ENCODE peak calls at places on chromosomes 5 and 9, in eight cellular contexts. One of them, this sample, is unnamed.
A peak's percentile ranks its signal among the peaks of the same experiment; 100 is the strongest.

GRCh38 chr9:86351897-86352296 is 2.3 kb downstream of the TUT7 start:
- DNase-seq in naive thymus-derived CD4-positive, alpha-beta T cell: no peak
- DNase-seq in SJCRH30: no peak
- DNase-seq in tibial artery: no peak
- DNase-seq in A673: no peak
- DNase-seq in colonic mucosa: no peak
- DNase-seq in stomach: no peak
- DNase-seq in CD8-positive, alpha-beta T cell: no peak
- DNase-seq in this sample: no peak

GRCh38 chr9:5622019-5622418 is 6.9 kb upstream of the RIC1 start:
- DNase-seq in naive thymus-derived CD4-positive, alpha-beta T cell: no peak
- DNase-seq in SJCRH30: no peak
- DNase-seq in tibial artery: no peak
- DNase-seq in A673: no peak
- DNase-seq in colonic mucosa: no peak
- DNase-seq in stomach: no peak
- DNase-seq in CD8-positive, alpha-beta T cell: no peak
- DNase-seq in this sample: peak; percentile 23

GRCh38 chr9:97858826-97859225 is 5.8 kb downstream of the FOXE1 start:
- DNase-seq in naive thymus-derived CD4-positive, alpha-beta T cell: no peak
- DNase-seq in SJCRH30: no peak
- DNase-seq in tibial artery: no peak
- DNase-seq in A673: no peak
- DNase-seq in colonic mucosa: no peak
- DNase-seq in stomach: no peak
- DNase-seq in CD8-positive, alpha-beta T cell: no peak
- DNase-seq in this sample: no peak

GRCh38 chr5:29805804-29806203 is 1387.7 kb upstream of the CDH6 start:
- DNase-seq in naive thymus-derived CD4-positive, alpha-beta T cell: no peak
- DNase-seq in SJCRH30: no peak
- DNase-seq in tibial artery: no peak
- DNase-seq in A673: no peak
- DNase-seq in colonic mucosa: no peak
- DNase-seq in stomach: no peak
- DNase-seq in CD8-positive, alpha-beta T cell: no peak
- DNase-seq in this sample: no peak

GRCh38 chr9:77896269-77897245 is 135.1 kb downstream of the GNAQ start:
- DNase-seq in naive thymus-derived CD4-positive, alpha-beta T cell: no peak
- DNase-seq in SJCRH30: no peak
- DNase-seq in tibial artery: no peak
- DNase-seq in A673: peak; percentile 51
- DNase-seq in colonic mucosa: no peak
- DNase-seq in stomach: no peak
- DNase-seq in CD8-positive, alpha-beta T cell: no peak
- DNase-seq in this sample: no peak

GRCh38 chr5:83530186-83530585 is 58.6 kb downstream of the VCAN start:
- DNase-seq in naive thymus-derived CD4-positive, alpha-beta T cell: no peak
- DNase-seq in SJCRH30: no peak
- DNase-seq in tibial artery: no peak
- DNase-seq in A673: no peak
- DNase-seq in colonic mucosa: no peak
- DNase-seq in stomach: no peak
- DNase-seq in CD8-positive, alpha-beta T cell: no peak
- DNase-seq in this sample: no peak

GRCh38 chr9:571066-571465 is 270.4 kb upstream of the DMRT1 start:
- DNase-seq in naive thymus-derived CD4-positive, alpha-beta T cell: no peak
- DNase-seq in SJCRH30: no peak
- DNase-seq in tibial artery: no peak
- DNase-seq in A673: no peak
- DNase-seq in colonic mucosa: no peak
- DNase-seq in stomach: no peak
- DNase-seq in CD8-positive, alpha-beta T cell: no peak
- DNase-seq in this sample: no peak

GRCh38 chr5:54795284-54795683 is 190.1 kb downstream of the ESM1 start:
- DNase-seq in naive thymus-derived CD4-positive, alpha-beta T cell: no peak
- DNase-seq in SJCRH30: no peak
- DNase-seq in tibial artery: no peak
- DNase-seq in A673: no peak
- DNase-seq in colonic mucosa: no peak
- DNase-seq in stomach: no peak
- DNase-seq in CD8-positive, alpha-beta T cell: no peak
- DNase-seq in this sample: no peak

GRCh38 chr9:4815381-4815956 is 22.7 kb downstream of the RCL1 start:
- DNase-seq in naive thymus-derived CD4-positive, alpha-beta T cell: no peak
- DNase-seq in SJCRH30: no peak
- DNase-seq in tibial artery: no peak
- DNase-seq in A673: no peak
- DNase-seq in colonic mucosa: no peak
- DNase-seq in stomach: no peak
- DNase-seq in CD8-positive, alpha-beta T cell: no peak
- DNase-seq in this sample: no peak

GRCh38 chr5:159552751-159553150 is 222.5 kb upstream of the IL12B start:
- DNase-seq in naive thymus-derived CD4-positive, alpha-beta T cell: no peak
- DNase-seq in SJCRH30: no peak
- DNase-seq in tibial artery: no peak
- DNase-seq in A673: no peak
- DNase-seq in colonic mucosa: no peak
- DNase-seq in stomach: no peak
- DNase-seq in CD8-positive, alpha-beta T cell: no peak
- DNase-seq in this sample: peak; percentile 76

GRCh38 chr9:602716-603115 is 238.8 kb upstream of the DMRT1 start:
- DNase-seq in naive thymus-derived CD4-positive, alpha-beta T cell: no peak
- DNase-seq in SJCRH30: no peak
- DNase-seq in tibial artery: no peak
- DNase-seq in A673: no peak
- DNase-seq in colonic mucosa: no peak
- DNase-seq in stomach: no peak
- DNase-seq in CD8-positive, alpha-beta T cell: no peak
- DNase-seq in this sample: no peak

GRCh38 chr5:177355162-177355867 is 2.4 kb upstream of the RGS14 start:
- DNase-seq in naive thymus-derived CD4-positive, alpha-beta T cell: no peak
- DNase-seq in SJCRH30: no peak
- DNase-seq in tibial artery: no peak
- DNase-seq in A673: no peak
- DNase-seq in colonic mucosa: no peak
- DNase-seq in stomach: no peak
- DNase-seq in CD8-positive, alpha-beta T cell: no peak
- DNase-seq in this sample: no peak

GRCh38 chr5:139745121-139745799 is 50.3 kb upstream of the PSD2 start:
- DNase-seq in naive thymus-derived CD4-positive, alpha-beta T cell: no peak
- DNase-seq in SJCRH30: peak; percentile 86
- DNase-seq in tibial artery: peak; percentile 98
- DNase-seq in A673: peak; percentile 95
- DNase-seq in colonic mucosa: peak; percentile 45
- DNase-seq in stomach: no peak
- DNase-seq in CD8-positive, alpha-beta T cell: no peak
- DNase-seq in this sample: peak; percentile 99

GRCh38 chr5:155189476-155189875 is 175.9 kb downstream of the KIF4B start:
- DNase-seq in naive thymus-derived CD4-positive, alpha-beta T cell: no peak
- DNase-seq in SJCRH30: no peak
- DNase-seq in tibial artery: no peak
- DNase-seq in A673: peak; percentile 40
- DNase-seq in colonic mucosa: no peak
- DNase-seq in stomach: no peak
- DNase-seq in CD8-positive, alpha-beta T cell: no peak
- DNase-seq in this sample: no peak

GRCh38 chr9:23825143-23825531 is 903 bp downstream of the ELAVL2 start:
- DNase-seq in naive thymus-derived CD4-positive, alpha-beta T cell: no peak
- DNase-seq in SJCRH30: peak; percentile 57
- DNase-seq in tibial artery: no peak
- DNase-seq in A673: no peak
- DNase-seq in colonic mucosa: no peak
- DNase-seq in stomach: no peak
- DNase-seq in CD8-positive, alpha-beta T cell: no peak
- DNase-seq in this sample: no peak

GRCh38 chr5:7850533-7851239 is at the start of gene CFAP90:
- DNase-seq in naive thymus-derived CD4-positive, alpha-beta T cell: no peak
- DNase-seq in SJCRH30: no peak
- DNase-seq in tibial artery: no peak
- DNase-seq in A673: peak; percentile 25
- DNase-seq in colonic mucosa: peak; percentile 29
- DNase-seq in stomach: peak; percentile 62
- DNase-seq in CD8-positive, alpha-beta T cell: no peak
- DNase-seq in this sample: peak; percentile 62

GRCh38 chr5:168317521-168318147 is 26.2 kb downstream of the WWC1 start:
- DNase-seq in naive thymus-derived CD4-positive, alpha-beta T cell: no peak
- DNase-seq in SJCRH30: peak; percentile 65
- DNase-seq in tibial artery: no peak
- DNase-seq in A673: peak; percentile 39
- DNase-seq in colonic mucosa: no peak
- DNase-seq in stomach: peak; percentile 44
- DNase-seq in CD8-positive, alpha-beta T cell: no peak
- DNase-seq in this sample: peak; percentile 71

GRCh38 chr5:95448836-95449235 is 57.7 kb downstream of the FAM81B start:
- DNase-seq in naive thymus-derived CD4-positive, alpha-beta T cell: no peak
- DNase-seq in SJCRH30: no peak
- DNase-seq in tibial artery: no peak
- DNase-seq in A673: no peak
- DNase-seq in colonic mucosa: no peak
- DNase-seq in stomach: no peak
- DNase-seq in CD8-positive, alpha-beta T cell: no peak
- DNase-seq in this sample: no peak

GRCh38 chr9:35859310-35859994 is 10.7 kb downstream of the OR13J1 start:
- DNase-seq in naive thymus-derived CD4-positive, alpha-beta T cell: no peak
- DNase-seq in SJCRH30: no peak
- DNase-seq in tibial artery: no peak
- DNase-seq in A673: peak; percentile 22
- DNase-seq in colonic mucosa: no peak
- DNase-seq in stomach: peak; percentile 27
- DNase-seq in CD8-positive, alpha-beta T cell: no peak
- DNase-seq in this sample: peak; percentile 51

GRCh38 chr5:82068723-82069122 is 96.9 kb downstream of the ATG10 start:
- DNase-seq in naive thymus-derived CD4-positive, alpha-beta T cell: no peak
- DNase-seq in SJCRH30: no peak
- DNase-seq in tibial artery: no peak
- DNase-seq in A673: no peak
- DNase-seq in colonic mucosa: no peak
- DNase-seq in stomach: no peak
- DNase-seq in CD8-positive, alpha-beta T cell: no peak
- DNase-seq in this sample: no peak
- H3K4me3 ChIP-seq in naive thymus-derived CD4-positive, alpha-beta T cell: no peak overlapping the region
- H3K4me3 ChIP-seq in SJCRH30: no peak overlapping the region
- H3K4me3 ChIP-seq in tibial artery: no peak overlapping the region
- H3K4me3 ChIP-seq in A673: no peak overlapping the region
- H3K4me3 ChIP-seq in colonic mucosa: no peak overlapping the region
- H3K4me3 ChIP-seq in stomach: no peak overlapping the region
- H3K4me3 ChIP-seq in CD8-positive, alpha-beta T cell: no peak overlapping the region
- H3K4me3 ChIP-seq in this sample: no peak overlapping the region

GRCh38 chr5:180253036-180253824 is 38.7 kb downstream of the MAPK9 start:
- DNase-seq in naive thymus-derived CD4-positive, alpha-beta T cell: no peak
- DNase-seq in SJCRH30: no peak
- DNase-seq in tibial artery: no peak
- DNase-seq in A673: no peak
- DNase-seq in colonic mucosa: no peak
- DNase-seq in stomach: no peak
- DNase-seq in CD8-positive, alpha-beta T cell: no peak
- DNase-seq in this sample: no peak
- H3K9me3 ChIP-seq in naive thymus-derived CD4-positive, alpha-beta T cell: peaks cover 38% of the 10 kb centered on the region
- H3K9me3 ChIP-seq in SJCRH30: peaks cover 34% of the 10 kb centered on the region
- H3K9me3 ChIP-seq in tibial artery: peaks cover 13% of the 10 kb centered on the region
- H3K9me3 ChIP-seq in A673: peaks cover 42% of the 10 kb centered on the region
- H3K9me3 ChIP-seq in colonic mucosa: peaks cover 21% of the 10 kb centered on the region
- H3K9me3 ChIP-seq in stomach: peaks cover 75% of the 10 kb centered on the region
- H3K9me3 ChIP-seq in CD8-positive, alpha-beta T cell: peaks cover 62% of the 10 kb centered on the region
- H3K9me3 ChIP-seq in this sample: peaks cover 60% of the 10 kb centered on the region

DNA sequence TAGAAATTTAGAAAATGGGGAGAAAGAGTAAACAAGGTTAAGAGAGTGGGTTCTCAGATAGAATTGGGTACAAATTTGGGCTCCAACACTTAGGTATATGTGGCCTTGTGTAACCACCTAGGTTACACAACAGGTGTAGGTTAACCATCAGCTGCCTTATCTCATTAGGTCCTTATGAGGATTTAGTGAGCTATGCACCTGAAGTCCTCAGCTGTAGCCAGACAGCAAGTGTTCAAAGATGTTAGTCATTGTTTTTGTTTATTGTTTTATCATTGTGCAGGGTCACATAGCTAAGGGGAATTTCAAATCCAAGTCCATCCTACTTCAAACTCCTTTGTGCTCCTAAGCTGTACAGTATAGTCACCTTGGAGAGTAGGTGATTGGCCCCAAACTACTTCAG is 970 bp upstream of the TRIM32 start:
- DNase-seq in naive thymus-derived CD4-positive, alpha-beta T cell: no peak
- DNase-seq in SJCRH30: no peak
- DNase-seq in tibial artery: no peak
- DNase-seq in A673: no peak
- DNase-seq in colonic mucosa: no peak
- DNase-seq in stomach: no peak
- DNase-seq in CD8-positive, alpha-beta T cell: no peak
- DNase-seq in this sample: no peak
- H3K4me3 ChIP-seq in naive thymus-derived CD4-positive, alpha-beta T cell: peak overlapping the region; percentile 60
- H3K4me3 ChIP-seq in SJCRH30: no peak overlapping the region
- H3K4me3 ChIP-seq in tibial artery: peak overlapping the region; percentile 81
- H3K4me3 ChIP-seq in A673: peak overlapping the region; percentile 73
- H3K4me3 ChIP-seq in colonic mucosa: no peak overlapping the region
- H3K4me3 ChIP-seq in stomach: peak overlapping the region; percentile 77
- H3K4me3 ChIP-seq in CD8-positive, alpha-beta T cell: peak overlapping the region; percentile 63
- H3K4me3 ChIP-seq in this sample: peak overlapping the region; percentile 80

GRCh38 chr5:8940934-8941333 is 604.9 kb downstream of the SEMA5A start:
- DNase-seq in naive thymus-derived CD4-positive, alpha-beta T cell: no peak
- DNase-seq in SJCRH30: no peak
- DNase-seq in tibial artery: no peak
- DNase-seq in A673: no peak
- DNase-seq in colonic mucosa: no peak
- DNase-seq in stomach: no peak
- DNase-seq in CD8-positive, alpha-beta T cell: no peak
- DNase-seq in this sample: no peak
- H3K9me3 ChIP-seq in naive thymus-derived CD4-positive, alpha-beta T cell: no peaks in the 10 kb centered on the region
- H3K9me3 ChIP-seq in SJCRH30: no peaks in the 10 kb centered on the region
- H3K9me3 ChIP-seq in tibial artery: peaks cover 4% of the 10 kb centered on the region
- H3K9me3 ChIP-seq in A673: peaks cover 27% of the 10 kb centered on the region
- H3K9me3 ChIP-seq in colonic mucosa: no peaks in the 10 kb centered on the region
- H3K9me3 ChIP-seq in stomach: no peaks in the 10 kb centered on the region
- H3K9me3 ChIP-seq in CD8-positive, alpha-beta T cell: no peaks in the 10 kb centered on the region
- H3K9me3 ChIP-seq in this sample: peaks cover 18% of the 10 kb centered on the region

GRCh38 chr9:133533878-133534277 is 626 bp upstream of the ADAMTSL2 start:
- DNase-seq in naive thymus-derived CD4-positive, alpha-beta T cell: no peak
- DNase-seq in SJCRH30: no peak
- DNase-seq in tibial artery: no peak
- DNase-seq in A673: no peak
- DNase-seq in colonic mucosa: no peak
- DNase-seq in stomach: no peak
- DNase-seq in CD8-positive, alpha-beta T cell: no peak
- DNase-seq in this sample: peak; percentile 29
- H3K4me3 ChIP-seq in naive thymus-derived CD4-positive, alpha-beta T cell: peak overlapping the region; percentile 27
- H3K4me3 ChIP-seq in SJCRH30: peak overlapping the region; percentile 53
- H3K4me3 ChIP-seq in tibial artery: peak overlapping the region; percentile 32
- H3K4me3 ChIP-seq in A673: no peak overlapping the region
- H3K4me3 ChIP-seq in colonic mucosa: no peak overlapping the region
- H3K4me3 ChIP-seq in stomach: peak overlapping the region; percentile 44
- H3K4me3 ChIP-seq in CD8-positive, alpha-beta T cell: peak overlapping the region; percentile 46
- H3K4me3 ChIP-seq in this sample: no peak overlapping the region